ENCODE peak calls at places on chromosome 22, in eight cellular contexts. F, E, S, J, G, X, C and A are unnamed samples. For H3K9me3, the result is how much of the 10 kb centered on the place peaks cover.

GRCh38 chr22:32331918-32332725 is 25.5 kb upstream of the RFPL3 start:
- DNase-seq in G (no peak), S (peak), C (peak), F (no peak), J (no peak), E (no peak), X (no peak), A (peak)

GRCh38 chr22:29994941-29995340 is 85.3 kb upstream of the HORMAD2 start:
- DNase-seq in G (no peak), S (no peak), J (no peak), E (no peak), F (no peak), C (no peak), X (no peak), A (no peak)

GRCh38 chr22:37371491-37371890 is 55.8 kb downstream of the ELFN2 start:
- DNase-seq in S (no peak), J (no peak), C (no peak), G (no peak), E (no peak), X (no peak), F (no peak), A (no peak)

GRCh38 chr22:30182833-30183232 is 63.7 kb downstream of the LIF start:
- DNase-seq in C (no peak), G (no peak), X (no peak), F (no peak), S (no peak), E (no peak), J (no peak), A (no peak)

GRCh38 chr22:27419473-27419872 is 382.1 kb downstream of the MN1 start:
- DNase-seq in C (no peak), G (no peak), S (no peak), X (no peak), F (no peak), J (no peak), E (no peak), A (no peak)

GRCh38 chr22:46357711-46358505 is 22.4 kb downstream of the TRMU start:
- DNase-seq in F (no peak), C (no peak), S (peak), E (no peak), G (no peak), J (no peak), X (peak), A (no peak)

GRCh38 chr22:24542641-24543040 is 12.3 kb downstream of the GUCD1 start:
- DNase-seq in J (no peak), S (no peak), F (no peak), X (peak), G (no peak), C (no peak), E (no peak), A (peak)

GRCh38 chr22:31647516-31647915 is 14.5 kb downstream of the PISD start:
- DNase-seq in G (no peak), C (no peak), F (no peak), J (no peak), S (no peak), X (no peak), E (no peak), A (no peak)

GRCh38 chr22:45196308-45196707 is 32.6 kb downstream of the NUP50 start:
- DNase-seq in X (peak), F (no peak), G (no peak), E (no peak), S (no peak), C (no peak), J (no peak), A (no peak)

GRCh38 chr22:45190473-45190872 is 26.7 kb downstream of the NUP50 start:
- DNase-seq in J (no peak), X (no peak), F (no peak), S (no peak), C (no peak), G (no peak), E (no peak), A (no peak)

GRCh38 chr22:45195616-45196015 is 31.9 kb downstream of the NUP50 start:
- DNase-seq in G (no peak), X (peak), J (no peak), F (no peak), E (no peak), C (no peak), S (no peak), A (no peak)

GRCh38 chr22:45194686-45195085 is 31.0 kb downstream of the NUP50 start:
- DNase-seq in X (peak), J (no peak), E (no peak), G (no peak), S (no peak), C (no peak), F (no peak), A (no peak)

GRCh38 chr22:45192701-45193187 is 29.0 kb downstream of the NUP50 start:
- DNase-seq in C (no peak), J (no peak), E (peak), F (peak), G (no peak), S (no peak), X (peak), A (peak)
- TF ChIP-seq CTCF in C (no peak), J (no peak), E (peak), F (no peak), G (no peak), S (no peak), X (no peak), A (no peak)

GRCh38 chr22:47967841-47968240 is 1205.4 kb downstream of the TBC1D22A start:
- DNase-seq in X (no peak), F (no peak), C (no peak), G (no peak), E (no peak), J (no peak), S (no peak), A (no peak)
- H3K9me3 ChIP-seq in X (under half), F (under half), C (under half), G (under half), E (under half), J (under half), S (under half), A (under half)

GRCh38 chr22:49373289-49373666 is 454.4 kb downstream of the BRD1 start:
- DNase-seq in S (peak), X (no peak), E (no peak), J (no peak), G (no peak), C (peak), F (no peak), A (no peak)
- H3K4me3 ChIP-seq in S (no peak), X (no peak), E (no peak), J (no peak), G (peak), C (no peak), F (no peak), A (no peak)

DNA sequence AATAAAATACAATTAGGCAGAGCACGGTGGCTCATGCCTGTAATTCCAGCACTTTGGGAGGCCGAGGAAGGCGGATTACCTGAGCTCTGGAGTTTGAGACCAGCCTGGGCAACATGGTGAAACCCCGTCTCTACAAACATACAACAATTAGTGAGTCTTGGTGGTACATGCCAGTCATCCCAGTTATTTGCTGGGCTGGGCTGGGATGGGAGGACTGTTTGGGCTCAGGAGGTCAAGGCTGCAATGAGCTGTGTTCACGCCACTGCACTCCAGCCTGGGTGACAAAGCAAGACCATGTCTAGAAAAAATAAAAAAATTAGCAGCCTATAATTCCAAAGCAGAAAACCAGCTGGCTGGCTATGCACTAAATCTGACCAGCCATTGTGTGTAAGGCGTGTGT is 35.1 kb downstream of the APOL3 start:
- DNase-seq in E (no peak), F (no peak), G (no peak), J (no peak), X (no peak), C (no peak), S (no peak), A (no peak)
- TF ChIP-seq CTCF in E (no peak), F (no peak), G (no peak), J (no peak), X (no peak), C (no peak), S (no peak), A (no peak)

GRCh38 chr22:23532756-23533155 is 47.3 kb downstream of the IGLL1 start:
- DNase-seq in C (no peak), F (no peak), X (peak), J (no peak), S (peak), G (no peak), E (no peak), A (peak)

GRCh38 chr22:23531283-23531921 is 48.7 kb downstream of the IGLL1 start:
- DNase-seq in S (peak), C (no peak), F (no peak), J (no peak), E (no peak), X (no peak), G (no peak), A (peak)

GRCh38 chr22:23530766-23531282 is 49.3 kb downstream of the IGLL1 start:
- DNase-seq in F (no peak), S (peak), C (no peak), J (no peak), E (no peak), X (no peak), G (no peak), A (peak)

GRCh38 chr22:23533328-23533762 is 46.7 kb downstream of the IGLL1 start:
- DNase-seq in S (peak), J (no peak), E (peak), G (no peak), C (no peak), F (peak), X (no peak), A (peak)

GRCh38 chr22:23531966-23532735 is 47.9 kb downstream of the IGLL1 start:
- DNase-seq in G (no peak), J (no peak), C (no peak), S (peak), F (no peak), X (no peak), E (no peak), A (peak)
- H3K9me3 ChIP-seq in G (under half), J (under half), C (under half), S (under half), F (under half), X (under half), E (under half), A (under half)

DNA sequence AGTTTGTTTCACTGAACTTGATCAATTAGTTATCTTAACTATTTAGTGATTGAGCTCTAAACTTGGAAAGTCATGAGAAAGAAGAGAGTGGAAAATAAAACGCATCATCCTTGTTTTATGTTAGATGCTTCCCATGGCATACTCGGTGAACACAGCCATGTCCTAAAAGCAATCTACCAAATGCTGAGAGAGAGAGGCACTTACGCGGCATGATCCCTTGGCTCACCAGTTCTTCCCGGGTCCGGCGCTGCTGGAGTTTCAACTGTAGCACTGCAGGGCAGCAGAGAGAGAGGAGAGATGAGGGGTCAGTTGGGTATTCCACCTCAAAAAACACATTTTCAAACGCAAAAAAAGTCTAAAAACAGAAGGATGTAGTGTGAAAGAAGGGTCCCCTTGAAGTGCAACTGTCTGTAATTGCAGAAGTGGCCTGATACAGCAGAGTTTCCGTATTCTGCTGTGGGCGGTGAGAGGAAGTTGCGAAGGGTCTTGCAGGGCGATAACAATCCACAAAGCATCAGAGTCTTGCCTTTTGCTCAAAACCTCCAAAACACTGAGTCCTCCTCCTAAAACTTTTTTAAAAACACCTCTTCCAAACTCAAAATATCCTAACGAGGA is 92.7 kb downstream of the SGSM3 start:
- DNase-seq in S (no peak), G (no peak), J (no peak), C (no peak), F (no peak), X (no peak), E (no peak), A (no peak)
- H3K4me3 ChIP-seq in S (peak), G (no peak), J (peak), C (peak), F (no peak), X (no peak), E (no peak), A (no peak)